ENCODE peak calls at places on chromosomes 12 and 14, in four cellular contexts. One of them, this sample, is unnamed.
A peak's percentile ranks its signal among the peaks of the same experiment; 100 is the strongest.

GRCh38 chr14:101554991-101555668 is 6.2 kb upstream of the DIO3 start:
- DNase-seq in BE2C: no peak
- DNase-seq in mammary epithelial cell: no peak
- DNase-seq in psoas muscle: no peak
- DNase-seq in this sample: peak; percentile 52

GRCh38 chr14:101185946-101186345 is 282.4 kb upstream of the RTL1 start:
- DNase-seq in BE2C: no peak
- DNase-seq in mammary epithelial cell: no peak
- DNase-seq in psoas muscle: no peak
- DNase-seq in this sample: no peak

GRCh38 chr12:46362895-46363581 is 9.5 kb downstream of the SLC38A2 start:
- DNase-seq in mammary epithelial cell: no peak
- DNase-seq in psoas muscle: no peak
- DNase-seq in BE2C: no peak
- DNase-seq in this sample: no peak

GRCh38 chr12:65335021-65335714 is 56.7 kb downstream of the MSRB3 start:
- DNase-seq in mammary epithelial cell: peak; percentile 59
- DNase-seq in BE2C: no peak
- DNase-seq in psoas muscle: no peak
- DNase-seq in this sample: no peak

GRCh38 chr12:113329022-113329790 is 5.7 kb downstream of the SLC8B1 start:
- DNase-seq in BE2C: no peak
- DNase-seq in mammary epithelial cell: no peak
- DNase-seq in psoas muscle: no peak
- DNase-seq in this sample: no peak

GRCh38 chr14:81273521-81273920 is 52.8 kb upstream of the GTF2A1 start:
- DNase-seq in psoas muscle: no peak
- DNase-seq in mammary epithelial cell: no peak
- DNase-seq in BE2C: peak; percentile 15
- DNase-seq in this sample: no peak

GRCh38 chr14:28761438-28762289 is 4.9 kb upstream of the FOXG1 start:
- DNase-seq in psoas muscle: no peak
- DNase-seq in BE2C: no peak
- DNase-seq in mammary epithelial cell: no peak
- DNase-seq in this sample: no peak

GRCh38 chr14:96501383-96501745 is 818 bp upstream of the PAPOLA start:
- DNase-seq in mammary epithelial cell: no peak
- DNase-seq in BE2C: no peak
- DNase-seq in psoas muscle: no peak
- DNase-seq in this sample: no peak

GRCh38 chr14:97851438-97851995 is 1054.3 kb downstream of the VRK1 start:
- DNase-seq in psoas muscle: no peak
- DNase-seq in mammary epithelial cell: no peak
- DNase-seq in BE2C: no peak
- DNase-seq in this sample: no peak

GRCh38 chr14:23435540-23436326 is at the start of gene MYH7:
- DNase-seq in BE2C: no peak
- DNase-seq in mammary epithelial cell: no peak
- DNase-seq in psoas muscle: no peak
- DNase-seq in this sample: no peak

GRCh38 chr12:78316150-78316549 is 485.5 kb downstream of the NAV3 start:
- DNase-seq in mammary epithelial cell: no peak
- DNase-seq in psoas muscle: no peak
- DNase-seq in BE2C: no peak
- DNase-seq in this sample: no peak

GRCh38 chr12:41521872-41522379 is 333.8 kb downstream of the PDZRN4 start:
- DNase-seq in mammary epithelial cell: peak; percentile 69
- DNase-seq in psoas muscle: no peak
- DNase-seq in BE2C: no peak
- DNase-seq in this sample: no peak

GRCh38 chr12:4910502-4911315 is 1.0 kb downstream of the KCNA1 start:
- DNase-seq in mammary epithelial cell: no peak
- DNase-seq in BE2C: no peak
- DNase-seq in psoas muscle: no peak
- DNase-seq in this sample: no peak

GRCh38 chr12:121537814-121538698 is 42.8 kb downstream of the KDM2B start:
- DNase-seq in BE2C: peak; percentile 30
- DNase-seq in psoas muscle: peak; percentile 31
- DNase-seq in mammary epithelial cell: no peak
- DNase-seq in this sample: no peak

GRCh38 chr12:116818341-116818856 is 62.8 kb downstream of the HRK start:
- DNase-seq in BE2C: peak; percentile 42
- DNase-seq in mammary epithelial cell: no peak
- DNase-seq in psoas muscle: no peak
- DNase-seq in this sample: no peak

GRCh38 chr12:103647267-103647666 is 60.2 kb downstream of the STAB2 start:
- DNase-seq in mammary epithelial cell: peak; percentile 99
- DNase-seq in BE2C: no peak
- DNase-seq in psoas muscle: no peak
- DNase-seq in this sample: no peak

GRCh38 chr14:35261774-35262173 is 30.4 kb upstream of the PSMA6 start:
- DNase-seq in mammary epithelial cell: no peak
- DNase-seq in BE2C: no peak
- DNase-seq in psoas muscle: no peak
- DNase-seq in this sample: no peak

GRCh38 chr14:55383039-55383438 is 28.6 kb downstream of the ATG14 start:
- DNase-seq in psoas muscle: no peak
- DNase-seq in BE2C: no peak
- DNase-seq in mammary epithelial cell: no peak
- DNase-seq in this sample: no peak

GRCh38 chr14:95623195-95623594 is 63.0 kb upstream of the TCL1B start:
- DNase-seq in psoas muscle: no peak
- DNase-seq in mammary epithelial cell: no peak
- DNase-seq in BE2C: no peak
- DNase-seq in this sample: no peak

GRCh38 chr12:52741378-52742195 is 35.6 kb downstream of the KRT76 start:
- DNase-seq in BE2C: no peak
- DNase-seq in mammary epithelial cell: peak; percentile 45
- DNase-seq in psoas muscle: peak; percentile 26
- DNase-seq in this sample: peak; percentile 62

GRCh38 chr12:130421896-130422295 is 84.2 kb downstream of the PIWIL1 start:
- DNase-seq in psoas muscle: no peak
- DNase-seq in mammary epithelial cell: no peak
- DNase-seq in BE2C: no peak
- DNase-seq in this sample: no peak

GRCh38 chr12:49540229-49541139 is 1.7 kb downstream of the KCNH3 start:
- DNase-seq in mammary epithelial cell: peak; percentile 72
- DNase-seq in psoas muscle: no peak
- DNase-seq in BE2C: no peak
- DNase-seq in this sample: no peak

GRCh38 chr14:52106853-52107252 is 38.0 kb upstream of the NID2 start:
- DNase-seq in mammary epithelial cell: no peak
- DNase-seq in BE2C: no peak
- DNase-seq in psoas muscle: no peak
- DNase-seq in this sample: no peak

GRCh38 chr14:101980700-101981099 is 16.3 kb downstream of the DYNC1H1 start:
- DNase-seq in mammary epithelial cell: peak; percentile 98
- DNase-seq in psoas muscle: peak; percentile 69
- DNase-seq in BE2C: no peak
- DNase-seq in this sample: peak; percentile 61

GRCh38 chr12:2094597-2094996 is 41.8 kb downstream of the CACNA1C start:
- DNase-seq in psoas muscle: no peak
- DNase-seq in mammary epithelial cell: no peak
- DNase-seq in BE2C: no peak
- DNase-seq in this sample: no peak

GRCh38 chr14:53509227-53509822 is 356.2 kb upstream of the DDHD1 start:
- DNase-seq in BE2C: no peak
- DNase-seq in mammary epithelial cell: peak; percentile 77
- DNase-seq in psoas muscle: peak; percentile 64
- DNase-seq in this sample: peak; percentile 20

GRCh38 chr14:69665596-69665995 is 54.2 kb downstream of the SUSD6 start:
- DNase-seq in BE2C: no peak
- DNase-seq in psoas muscle: no peak
- DNase-seq in mammary epithelial cell: no peak
- DNase-seq in this sample: no peak

GRCh38 chr12:70255311-70255710 is 12.1 kb downstream of the CNOT2 start:
- DNase-seq in psoas muscle: no peak
- DNase-seq in BE2C: no peak
- DNase-seq in mammary epithelial cell: peak; percentile 12
- DNase-seq in this sample: no peak
- H3K4me3 ChIP-seq in psoas muscle: no peak overlapping the region
- H3K4me3 ChIP-seq in BE2C: no peak overlapping the region
- H3K4me3 ChIP-seq in mammary epithelial cell: no peak overlapping the region
- H3K4me3 ChIP-seq in this sample: no peak overlapping the region

GRCh38 chr12:68281685-68282084 is 28.3 kb upstream of the IL22 start:
- DNase-seq in BE2C: no peak
- DNase-seq in mammary epithelial cell: no peak
- DNase-seq in psoas muscle: no peak
- DNase-seq in this sample: no peak
- TF ChIP-seq CTCF in BE2C: no peak
- TF ChIP-seq CTCF in mammary epithelial cell: no peak
- TF ChIP-seq CTCF in psoas muscle: no peak
- TF ChIP-seq CTCF in this sample: no peak

GRCh38 chr12:21528953-21529352 is 2.9 kb downstream of the SPX start:
- DNase-seq in mammary epithelial cell: no peak
- DNase-seq in BE2C: no peak
- DNase-seq in psoas muscle: no peak
- DNase-seq in this sample: peak; percentile 41

GRCh38 chr12:21526721-21527345 is 737 bp downstream of the SPX start:
- DNase-seq in mammary epithelial cell: no peak
- DNase-seq in BE2C: no peak
- DNase-seq in psoas muscle: no peak
- DNase-seq in this sample: no peak

GRCh38 chr12:21527451-21528180 is 1.5 kb downstream of the SPX start:
- DNase-seq in BE2C: peak; percentile 75
- DNase-seq in psoas muscle: peak; percentile 53
- DNase-seq in mammary epithelial cell: peak; percentile 55
- DNase-seq in this sample: peak; percentile 61

GRCh38 chr12:21523148-21523547 is 2.9 kb upstream of the SPX start:
- DNase-seq in mammary epithelial cell: no peak
- DNase-seq in psoas muscle: no peak
- DNase-seq in BE2C: no peak
- DNase-seq in this sample: no peak

DNA sequence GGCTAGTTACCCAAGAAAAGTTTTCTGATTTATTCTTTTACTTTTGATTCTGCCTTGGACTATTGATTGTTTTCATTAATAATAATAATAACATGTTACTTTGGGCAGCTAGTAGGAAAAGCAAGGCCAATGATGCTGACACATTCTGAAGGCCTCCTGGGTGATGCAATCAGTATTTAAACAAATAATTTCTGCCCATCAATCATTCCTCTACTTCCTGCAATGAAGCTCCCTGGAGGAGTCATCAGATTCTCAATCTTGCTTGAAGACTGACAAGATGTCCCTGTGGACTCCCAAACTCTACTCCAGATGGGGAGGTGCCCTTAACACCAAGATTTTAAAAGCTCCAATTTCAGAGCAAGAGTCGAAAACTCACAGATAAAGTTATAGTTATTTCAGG is at the start of gene SPX:
- DNase-seq in mammary epithelial cell: peak; percentile 9
- DNase-seq in psoas muscle: no peak
- DNase-seq in BE2C: no peak
- DNase-seq in this sample: no peak
- H3K4me3 ChIP-seq in mammary epithelial cell: peak within 1 kb of the TSS; percentile 73
- H3K4me3 ChIP-seq in psoas muscle: peak within 1 kb of the TSS; percentile 87
- H3K4me3 ChIP-seq in BE2C: peak within 1 kb of the TSS; percentile 59
- H3K4me3 ChIP-seq in this sample: peak within 1 kb of the TSS; percentile 57

GRCh38 chr14:65832431-65833253 is 420.1 kb downstream of the FUT8 start:
- DNase-seq in mammary epithelial cell: no peak
- DNase-seq in psoas muscle: no peak
- DNase-seq in BE2C: no peak
- DNase-seq in this sample: no peak
- TF ChIP-seq CTCF in mammary epithelial cell: no peak
- TF ChIP-seq CTCF in psoas muscle: no peak
- TF ChIP-seq CTCF in BE2C: peak; percentile 47
- TF ChIP-seq CTCF in this sample: no peak

GRCh38 chr14:104968541-104969401 is 9.4 kb downstream of the AHNAK2 start:
- DNase-seq in BE2C: peak; percentile 57
- DNase-seq in psoas muscle: peak; percentile 47
- DNase-seq in mammary epithelial cell: peak; percentile 95
- DNase-seq in this sample: no peak
- H3K4me3 ChIP-seq in BE2C: peak overlapping the region; percentile 52
- H3K4me3 ChIP-seq in psoas muscle: peak overlapping the region; percentile 42
- H3K4me3 ChIP-seq in mammary epithelial cell: peak overlapping the region; percentile 24
- H3K4me3 ChIP-seq in this sample: no peak overlapping the region

This sample was measured in pancreas.